ENCODE peak calls at places on chromosomes 16 and 17, in nine cellular contexts. One of them, this sample, is unnamed.

GRCh38 chr17:45319239-45319703 is 2.5 kb upstream of the MAP3K14 start:
- DNase-seq in body of pancreas: no peak
- DNase-seq in psoas muscle: no peak
- DNase-seq in neural progenitor cell: no peak
- DNase-seq in spleen: no peak
- DNase-seq in naive thymus-derived CD4-positive, alpha-beta T cell: no peak
- DNase-seq in A549: peak; percentile 92
- DNase-seq in IMR-90: peak; percentile 83
- DNase-seq in prostate gland: peak; percentile 51
- DNase-seq in this sample: no peak

GRCh38 chr17:28507567-28508195 is 1.5 kb downstream of the FOXN1 start:
- DNase-seq in body of pancreas: no peak
- DNase-seq in psoas muscle: no peak
- DNase-seq in neural progenitor cell: no peak
- DNase-seq in spleen: no peak
- DNase-seq in naive thymus-derived CD4-positive, alpha-beta T cell: no peak
- DNase-seq in A549: no peak
- DNase-seq in IMR-90: no peak
- DNase-seq in prostate gland: peak; percentile 74
- DNase-seq in this sample: no peak

GRCh38 chr16:66188786-66189725 is 177.4 kb upstream of the CDH5 start:
- DNase-seq in body of pancreas: peak; percentile 13
- DNase-seq in psoas muscle: no peak
- DNase-seq in neural progenitor cell: peak; percentile 31
- DNase-seq in spleen: no peak
- DNase-seq in naive thymus-derived CD4-positive, alpha-beta T cell: no peak
- DNase-seq in A549: no peak
- DNase-seq in IMR-90: peak; percentile 74
- DNase-seq in prostate gland: no peak
- DNase-seq in this sample: no peak

GRCh38 chr16:85211247-85211910 is 99.1 kb upstream of the CIBAR2 start:
- DNase-seq in body of pancreas: no peak
- DNase-seq in psoas muscle: no peak
- DNase-seq in neural progenitor cell: no peak
- DNase-seq in spleen: no peak
- DNase-seq in naive thymus-derived CD4-positive, alpha-beta T cell: no peak
- DNase-seq in A549: no peak
- DNase-seq in IMR-90: no peak
- DNase-seq in prostate gland: no peak
- DNase-seq in this sample: no peak

GRCh38 chr17:79261361-79262072 is 186.9 kb downstream of the ENGASE start:
- DNase-seq in body of pancreas: no peak
- DNase-seq in psoas muscle: no peak
- DNase-seq in neural progenitor cell: no peak
- DNase-seq in spleen: no peak
- DNase-seq in naive thymus-derived CD4-positive, alpha-beta T cell: no peak
- DNase-seq in A549: no peak
- DNase-seq in IMR-90: no peak
- DNase-seq in prostate gland: no peak
- DNase-seq in this sample: no peak

GRCh38 chr17:39661044-39661406 is 4.1 kb upstream of the TCAP start:
- DNase-seq in body of pancreas: no peak
- DNase-seq in psoas muscle: peak; percentile 89
- DNase-seq in neural progenitor cell: peak; percentile 44
- DNase-seq in spleen: peak; percentile 66
- DNase-seq in naive thymus-derived CD4-positive, alpha-beta T cell: no peak
- DNase-seq in A549: no peak
- DNase-seq in IMR-90: no peak
- DNase-seq in prostate gland: no peak
- DNase-seq in this sample: no peak

GRCh38 chr17:63549946-63550815 is at the start of gene DCAF7:
- DNase-seq in body of pancreas: peak; percentile 100
- DNase-seq in psoas muscle: peak; percentile 99
- DNase-seq in neural progenitor cell: peak; percentile 99
- DNase-seq in spleen: peak; percentile 99
- DNase-seq in naive thymus-derived CD4-positive, alpha-beta T cell: peak; percentile 99
- DNase-seq in A549: peak; percentile 100
- DNase-seq in IMR-90: peak; percentile 100
- DNase-seq in prostate gland: peak; percentile 100
- DNase-seq in this sample: peak; percentile 100

GRCh38 chr17:29757788-29758187 is 135.1 kb upstream of the CORO6 start:
- DNase-seq in body of pancreas: no peak
- DNase-seq in psoas muscle: no peak
- DNase-seq in neural progenitor cell: no peak
- DNase-seq in spleen: no peak
- DNase-seq in naive thymus-derived CD4-positive, alpha-beta T cell: no peak
- DNase-seq in A549: no peak
- DNase-seq in IMR-90: no peak
- DNase-seq in prostate gland: no peak
- DNase-seq in this sample: no peak

DNA sequence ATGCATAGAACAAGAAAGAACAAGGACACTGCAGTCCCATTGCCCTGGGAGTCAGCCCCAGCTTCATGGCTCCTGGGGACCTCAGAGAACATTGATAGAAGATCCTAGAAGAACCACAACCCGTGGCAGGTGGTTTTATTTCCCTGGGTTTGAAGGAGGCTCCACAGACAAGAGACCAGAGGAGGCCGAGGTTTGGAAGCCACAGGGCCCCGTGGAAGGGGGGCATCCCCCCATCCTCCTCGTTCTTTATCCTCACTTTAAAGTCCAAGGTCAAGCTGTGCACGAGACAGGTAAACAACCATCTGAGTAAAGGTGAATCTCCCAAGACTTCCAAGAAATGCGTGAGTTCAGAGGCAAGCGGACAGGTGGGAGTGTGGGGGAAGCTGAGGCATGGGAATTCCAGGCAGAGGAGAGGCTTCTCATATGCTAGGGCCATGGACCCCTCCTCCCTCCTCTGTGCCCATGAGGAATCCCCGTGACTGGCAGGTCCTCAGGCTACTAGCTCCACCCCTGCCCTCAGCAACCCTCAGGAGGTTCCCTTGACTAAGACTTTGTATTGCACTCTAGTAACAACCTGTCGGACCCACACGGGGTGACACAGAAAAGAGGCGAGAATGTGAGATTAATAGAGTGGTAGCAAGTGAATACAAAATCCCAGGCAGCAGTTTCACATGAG is 889 bp upstream of the SULT1A1 start:
- DNase-seq in body of pancreas: no peak
- DNase-seq in psoas muscle: no peak
- DNase-seq in neural progenitor cell: no peak
- DNase-seq in spleen: peak; percentile 59
- DNase-seq in naive thymus-derived CD4-positive, alpha-beta T cell: no peak
- DNase-seq in A549: no peak
- DNase-seq in IMR-90: no peak
- DNase-seq in prostate gland: no peak
- DNase-seq in this sample: no peak
- H3K4me1 ChIP-seq in body of pancreas: peaks cover 30% of the 10 kb centered on the region
- H3K4me1 ChIP-seq in psoas muscle: peaks cover 10% of the 10 kb centered on the region
- H3K4me1 ChIP-seq in neural progenitor cell: peaks cover 6% of the 10 kb centered on the region
- H3K4me1 ChIP-seq in spleen: peaks cover 15% of the 10 kb centered on the region
- H3K4me1 ChIP-seq in naive thymus-derived CD4-positive, alpha-beta T cell: no peaks in the 10 kb centered on the region
- H3K4me1 ChIP-seq in A549: peaks cover 13% of the 10 kb centered on the region
- H3K4me1 ChIP-seq in IMR-90: no peaks in the 10 kb centered on the region
- H3K4me1 ChIP-seq in prostate gland: no peaks in the 10 kb centered on the region
- H3K4me1 ChIP-seq in this sample: no peaks in the 10 kb centered on the region

GRCh38 chr16:46745594-46745993 is 2.5 kb downstream of the MYLK3 start:
- DNase-seq in body of pancreas: no peak
- DNase-seq in psoas muscle: no peak
- DNase-seq in neural progenitor cell: no peak
- DNase-seq in spleen: no peak
- DNase-seq in naive thymus-derived CD4-positive, alpha-beta T cell: no peak
- DNase-seq in A549: no peak
- DNase-seq in IMR-90: no peak
- DNase-seq in prostate gland: no peak
- DNase-seq in this sample: no peak

GRCh38 chr16:46747777-46748651 is at the start of gene MYLK3:
- DNase-seq in body of pancreas: no peak
- DNase-seq in psoas muscle: no peak
- DNase-seq in neural progenitor cell: peak; percentile 30
- DNase-seq in spleen: peak; percentile 72
- DNase-seq in naive thymus-derived CD4-positive, alpha-beta T cell: no peak
- DNase-seq in A549: no peak
- DNase-seq in IMR-90: no peak
- DNase-seq in prostate gland: no peak
- DNase-seq in this sample: no peak

GRCh38 chr16:46746821-46747776 is 1.0 kb downstream of the MYLK3 start:
- DNase-seq in body of pancreas: no peak
- DNase-seq in psoas muscle: peak; percentile 70
- DNase-seq in neural progenitor cell: no peak
- DNase-seq in spleen: peak; percentile 72
- DNase-seq in naive thymus-derived CD4-positive, alpha-beta T cell: no peak
- DNase-seq in A549: no peak
- DNase-seq in IMR-90: no peak
- DNase-seq in prostate gland: no peak
- DNase-seq in this sample: no peak

GRCh38 chr16:46751381-46751780 is 3.2 kb upstream of the MYLK3 start:
- DNase-seq in body of pancreas: no peak
- DNase-seq in psoas muscle: no peak
- DNase-seq in neural progenitor cell: no peak
- DNase-seq in spleen: peak; percentile 50
- DNase-seq in naive thymus-derived CD4-positive, alpha-beta T cell: no peak
- DNase-seq in A549: no peak
- DNase-seq in IMR-90: no peak
- DNase-seq in prostate gland: no peak
- DNase-seq in this sample: no peak

GRCh38 chr16:46748775-46749705 is 896 bp upstream of the MYLK3 start:
- DNase-seq in body of pancreas: no peak
- DNase-seq in psoas muscle: peak; percentile 92
- DNase-seq in neural progenitor cell: no peak
- DNase-seq in spleen: peak; percentile 70
- DNase-seq in naive thymus-derived CD4-positive, alpha-beta T cell: no peak
- DNase-seq in A549: no peak
- DNase-seq in IMR-90: no peak
- DNase-seq in prostate gland: no peak
- DNase-seq in this sample: no peak
- H3K4me3 ChIP-seq in body of pancreas: no peak overlapping the region
- H3K4me3 ChIP-seq in psoas muscle: peak overlapping the region; percentile 22
- H3K4me3 ChIP-seq in neural progenitor cell: no peak overlapping the region
- H3K4me3 ChIP-seq in spleen: no peak overlapping the region
- H3K4me3 ChIP-seq in naive thymus-derived CD4-positive, alpha-beta T cell: no peak overlapping the region
- H3K4me3 ChIP-seq in A549: no peak overlapping the region
- H3K4me3 ChIP-seq in IMR-90: no peak overlapping the region
- H3K4me3 ChIP-seq in prostate gland: no peak overlapping the region
- H3K4me3 ChIP-seq in this sample: no peak overlapping the region

GRCh38 chr16:15973997-15974396 is 24.6 kb downstream of the ABCC1 start:
- DNase-seq in body of pancreas: no peak
- DNase-seq in psoas muscle: no peak
- DNase-seq in neural progenitor cell: no peak
- DNase-seq in spleen: no peak
- DNase-seq in naive thymus-derived CD4-positive, alpha-beta T cell: no peak
- DNase-seq in A549: no peak
- DNase-seq in IMR-90: no peak
- DNase-seq in prostate gland: no peak
- DNase-seq in this sample: no peak

GRCh38 chr16:15971435-15971805 is 22.0 kb downstream of the ABCC1 start:
- DNase-seq in body of pancreas: no peak
- DNase-seq in psoas muscle: no peak
- DNase-seq in neural progenitor cell: no peak
- DNase-seq in spleen: no peak
- DNase-seq in naive thymus-derived CD4-positive, alpha-beta T cell: no peak
- DNase-seq in A549: no peak
- DNase-seq in IMR-90: no peak
- DNase-seq in prostate gland: no peak
- DNase-seq in this sample: no peak

GRCh38 chr16:15970743-15971434 is 21.5 kb downstream of the ABCC1 start:
- DNase-seq in body of pancreas: no peak
- DNase-seq in psoas muscle: no peak
- DNase-seq in neural progenitor cell: no peak
- DNase-seq in spleen: no peak
- DNase-seq in naive thymus-derived CD4-positive, alpha-beta T cell: no peak
- DNase-seq in A549: no peak
- DNase-seq in IMR-90: no peak
- DNase-seq in prostate gland: no peak
- DNase-seq in this sample: peak; percentile 91

GRCh38 chr16:15973460-15973859 is 24.0 kb downstream of the ABCC1 start:
- DNase-seq in body of pancreas: no peak
- DNase-seq in psoas muscle: peak; percentile 66
- DNase-seq in neural progenitor cell: no peak
- DNase-seq in spleen: no peak
- DNase-seq in naive thymus-derived CD4-positive, alpha-beta T cell: no peak
- DNase-seq in A549: no peak
- DNase-seq in IMR-90: peak; percentile 62
- DNase-seq in prostate gland: no peak
- DNase-seq in this sample: no peak

DNA sequence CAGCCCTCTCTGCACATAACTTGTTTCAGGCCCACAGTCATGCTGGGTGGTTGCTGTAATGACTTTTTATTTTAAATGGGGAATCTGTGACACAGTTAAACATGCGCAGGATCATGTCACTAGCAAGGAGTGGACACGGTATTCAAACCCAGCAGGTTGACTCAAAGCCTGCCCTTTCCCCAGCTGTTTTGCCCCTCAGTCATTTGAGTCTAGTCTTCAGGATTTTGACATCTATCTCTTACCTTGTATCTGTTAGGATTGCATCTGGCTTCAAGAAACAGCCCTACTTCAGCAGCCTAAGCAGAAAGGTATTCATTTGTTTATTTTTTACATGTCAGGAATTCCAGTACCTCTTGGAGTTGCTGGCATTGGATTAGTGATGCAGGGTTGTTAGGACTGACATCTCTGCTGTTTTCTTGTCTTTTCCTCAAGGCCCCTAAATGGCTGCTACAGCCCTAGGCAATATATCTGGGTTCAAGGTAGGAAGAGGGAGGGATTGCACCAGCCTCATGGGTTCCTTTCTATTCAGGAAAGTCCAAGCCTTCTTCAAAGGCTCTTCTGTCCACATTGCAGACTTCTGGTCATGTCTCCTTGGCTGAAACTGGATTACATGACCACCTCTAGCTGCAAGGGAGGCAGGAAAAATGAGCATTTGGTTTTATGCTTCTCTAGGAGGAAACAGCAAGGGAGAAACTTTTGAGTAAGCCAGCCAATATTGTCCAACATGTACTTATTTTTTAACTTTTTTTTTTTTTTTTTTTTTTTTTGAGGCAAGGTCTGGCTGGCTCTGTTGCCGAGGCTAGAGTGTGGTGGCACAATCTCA is 22.8 kb downstream of the ABCC1 start:
- DNase-seq in body of pancreas: no peak
- DNase-seq in psoas muscle: no peak
- DNase-seq in neural progenitor cell: no peak
- DNase-seq in spleen: no peak
- DNase-seq in naive thymus-derived CD4-positive, alpha-beta T cell: no peak
- DNase-seq in A549: peak; percentile 62
- DNase-seq in IMR-90: peak; percentile 67
- DNase-seq in prostate gland: no peak
- DNase-seq in this sample: no peak
- H3K9me3 ChIP-seq in body of pancreas: no peaks in the 10 kb centered on the region
- H3K9me3 ChIP-seq in psoas muscle: peaks cover 8% of the 10 kb centered on the region
- H3K9me3 ChIP-seq in neural progenitor cell: no peaks in the 10 kb centered on the region
- H3K9me3 ChIP-seq in spleen: peaks cover 29% of the 10 kb centered on the region
- H3K9me3 ChIP-seq in naive thymus-derived CD4-positive, alpha-beta T cell: no peaks in the 10 kb centered on the region
- H3K9me3 ChIP-seq in A549: peaks cover 39% of the 10 kb centered on the region
- H3K9me3 ChIP-seq in IMR-90: peaks cover 3% of the 10 kb centered on the region
- H3K9me3 ChIP-seq in prostate gland: no peaks in the 10 kb centered on the region
- H3K9me3 ChIP-seq in this sample: peaks cover 10% of the 10 kb centered on the region

DNA sequence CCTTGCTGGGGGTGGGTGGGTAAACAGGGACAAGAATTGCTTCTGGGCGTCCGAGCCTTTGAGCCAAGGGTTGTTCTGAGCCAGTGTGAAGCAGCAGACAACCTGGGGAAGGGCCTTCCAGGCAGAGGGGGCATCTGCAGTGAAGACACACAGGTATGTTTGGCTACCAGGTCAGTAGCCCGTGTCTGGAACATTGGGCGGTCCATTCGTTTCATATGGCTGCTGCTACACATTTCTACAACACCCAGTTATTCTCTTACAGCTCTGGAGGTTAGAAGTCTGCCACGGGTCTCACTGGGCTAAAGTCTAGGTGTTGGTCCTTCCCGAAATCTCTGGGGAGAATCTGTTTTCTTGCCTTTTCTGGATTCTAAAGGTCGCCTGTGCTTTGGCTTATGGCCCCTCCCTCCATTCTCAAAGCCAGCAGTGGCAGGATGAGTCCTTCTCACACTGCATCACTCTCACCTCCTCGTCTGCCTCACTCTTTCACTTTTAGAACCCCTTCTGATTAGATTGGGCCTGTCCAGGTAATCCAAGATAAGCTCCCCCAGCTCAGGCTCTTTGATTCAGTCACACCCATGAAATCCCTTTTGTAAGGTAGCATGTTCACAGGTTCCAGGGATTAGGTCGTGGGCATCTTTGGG is 136.1 kb downstream of the CLEC16A start:
- DNase-seq in body of pancreas: no peak
- DNase-seq in psoas muscle: no peak
- DNase-seq in neural progenitor cell: no peak
- DNase-seq in spleen: no peak
- DNase-seq in naive thymus-derived CD4-positive, alpha-beta T cell: no peak
- DNase-seq in A549: no peak
- DNase-seq in IMR-90: no peak
- DNase-seq in prostate gland: no peak
- DNase-seq in this sample: no peak
- H3K4me1 ChIP-seq in body of pancreas: peaks cover 28% of the 10 kb centered on the region
- H3K4me1 ChIP-seq in psoas muscle: peaks cover 14% of the 10 kb centered on the region
- H3K4me1 ChIP-seq in neural progenitor cell: peaks cover 14% of the 10 kb centered on the region
- H3K4me1 ChIP-seq in spleen: peaks cover 57% of the 10 kb centered on the region
- H3K4me1 ChIP-seq in naive thymus-derived CD4-positive, alpha-beta T cell: peaks cover 5% of the 10 kb centered on the region
- H3K4me1 ChIP-seq in A549: no peaks in the 10 kb centered on the region
- H3K4me1 ChIP-seq in IMR-90: peaks cover 58% of the 10 kb centered on the region
- H3K4me1 ChIP-seq in prostate gland: no peaks in the 10 kb centered on the region
- H3K4me1 ChIP-seq in this sample: peaks cover 4% of the 10 kb centered on the region